ENCODE peak calls at places on chromosome 19, in eight cellular contexts. J, U, E, V, Z, S, T and I are unnamed samples. For H3K4me1, the result is how much of the 10 kb centered on the place peaks cover.

GRCh38 chr19:5150331-5150901 is 181.5 kb downstream of the KDM4B start:
- ATAC-seq in V (no peak), S (no peak), Z (no peak), J (no peak), U (no peak), T (no peak), E (no peak), I (no peak)

GRCh38 chr19:28485300-28485699 is 727.7 kb downstream of the UQCRFS1 start:
- ATAC-seq in S (no peak), V (peak), Z (no peak), J (no peak), T (peak), E (no peak), U (no peak), I (no peak)

GRCh38 chr19:10013834-10014618 is 743 bp downstream of the RDH8 start:
- ATAC-seq in V (no peak), U (no peak), E (no peak), Z (no peak), T (no peak), J (no peak), S (no peak), I (no peak)

GRCh38 chr19:5799247-5800241 is 5.3 kb upstream of the NRTN start:
- ATAC-seq in S (no peak), U (peak), E (no peak), T (no peak), Z (no peak), V (peak), J (no peak), I (no peak)

GRCh38 chr19:54916822-54917221 is 10.9 kb downstream of the NCR1 start:
- ATAC-seq in V (no peak), Z (no peak), U (no peak), S (no peak), J (no peak), T (peak), E (no peak), I (no peak)

GRCh38 chr19:5058456-5059190 is 89.7 kb downstream of the KDM4B start:
- ATAC-seq in T (no peak), V (no peak), E (no peak), S (no peak), J (no peak), Z (no peak), U (no peak), I (no peak)

GRCh38 chr19:48806818-48807589 is 3.8 kb downstream of the BCAT2 start:
- ATAC-seq in J (no peak), V (no peak), T (peak), Z (peak), E (peak), S (peak), U (no peak), I (no peak)

GRCh38 chr19:41604831-41605230 is 22.0 kb downstream of the CEACAM4 start:
- ATAC-seq in T (no peak), U (no peak), J (no peak), E (no peak), Z (no peak), S (no peak), V (no peak), I (no peak)

GRCh38 chr19:50418186-50419021 is at the start of gene SPIB:
- ATAC-seq in Z (no peak), U (no peak), T (no peak), J (no peak), E (no peak), S (no peak), V (no peak), I (no peak)

GRCh38 chr19:33718668-33719259 is 77.9 kb upstream of the KCTD15 start:
- ATAC-seq in U (no peak), J (no peak), Z (no peak), E (no peak), V (no peak), T (no peak), S (no peak), I (no peak)

GRCh38 chr19:40542197-40542859 is 34.3 kb upstream of the SHKBP1 start:
- ATAC-seq in V (peak), T (peak), E (no peak), S (peak), Z (peak), J (peak), U (peak), I (peak)

GRCh38 chr19:33905937-33906577 is 109.4 kb downstream of the KCTD15 start:
- ATAC-seq in S (peak), U (peak), T (peak), Z (no peak), E (peak), V (peak), J (peak), I (peak)

GRCh38 chr19:23770672-23771250 is 12.1 kb upstream of the ZNF681 start:
- ATAC-seq in T (no peak), Z (no peak), E (no peak), S (no peak), V (no peak), J (no peak), U (no peak), I (no peak)

GRCh38 chr19:14004619-14005380 is 1.3 kb downstream of the RFX1 start:
- ATAC-seq in S (no peak), Z (peak), V (no peak), T (peak), J (no peak), E (no peak), U (peak), I (no peak)

GRCh38 chr19:4430760-4431159 is 26.8 kb downstream of the UBXN6 start:
- ATAC-seq in T (peak), S (no peak), E (no peak), Z (no peak), J (no peak), V (peak), U (no peak), I (no peak)

GRCh38 chr19:49896863-49897621 is at the start of gene IL4I1:
- ATAC-seq in J (peak), T (peak), Z (no peak), U (no peak), E (peak), V (peak), S (no peak), I (peak)

GRCh38 chr19:23810496-23810895 is 51.8 kb upstream of the ZNF681 start:
- ATAC-seq in J (no peak), V (no peak), T (no peak), S (no peak), E (no peak), U (no peak), Z (no peak), I (no peak)

GRCh38 chr19:18500820-18501219 is 21.1 kb downstream of the ELL start:
- ATAC-seq in Z (no peak), S (no peak), V (peak), T (no peak), U (no peak), J (peak), E (no peak), I (peak)
- H3K4me1 ChIP-seq in Z (half or more), S (half or more), V (half or more), T (half or more), U (half or more), J (under half), E (under half), I (under half)

GRCh38 chr19:45478454-45479238 is 10.8 kb downstream of the FOSB start:
- ATAC-seq in V (peak), T (peak), Z (peak), E (peak), U (peak), S (peak), J (peak), I (peak)

GRCh38 chr19:45475537-45476348 is 7.9 kb downstream of the FOSB start:
- ATAC-seq in J (no peak), E (peak), V (no peak), T (no peak), S (no peak), Z (no peak), U (no peak), I (no peak)

GRCh38 chr19:45477216-45477615 is 9.4 kb downstream of the FOSB start:
- ATAC-seq in S (no peak), E (peak), Z (no peak), J (no peak), U (no peak), V (no peak), T (no peak), I (no peak)

GRCh38 chr19:45476349-45476717 is 8.5 kb downstream of the FOSB start:
- ATAC-seq in T (no peak), Z (no peak), E (peak), S (no peak), V (no peak), U (no peak), J (no peak), I (no peak)

DNA sequence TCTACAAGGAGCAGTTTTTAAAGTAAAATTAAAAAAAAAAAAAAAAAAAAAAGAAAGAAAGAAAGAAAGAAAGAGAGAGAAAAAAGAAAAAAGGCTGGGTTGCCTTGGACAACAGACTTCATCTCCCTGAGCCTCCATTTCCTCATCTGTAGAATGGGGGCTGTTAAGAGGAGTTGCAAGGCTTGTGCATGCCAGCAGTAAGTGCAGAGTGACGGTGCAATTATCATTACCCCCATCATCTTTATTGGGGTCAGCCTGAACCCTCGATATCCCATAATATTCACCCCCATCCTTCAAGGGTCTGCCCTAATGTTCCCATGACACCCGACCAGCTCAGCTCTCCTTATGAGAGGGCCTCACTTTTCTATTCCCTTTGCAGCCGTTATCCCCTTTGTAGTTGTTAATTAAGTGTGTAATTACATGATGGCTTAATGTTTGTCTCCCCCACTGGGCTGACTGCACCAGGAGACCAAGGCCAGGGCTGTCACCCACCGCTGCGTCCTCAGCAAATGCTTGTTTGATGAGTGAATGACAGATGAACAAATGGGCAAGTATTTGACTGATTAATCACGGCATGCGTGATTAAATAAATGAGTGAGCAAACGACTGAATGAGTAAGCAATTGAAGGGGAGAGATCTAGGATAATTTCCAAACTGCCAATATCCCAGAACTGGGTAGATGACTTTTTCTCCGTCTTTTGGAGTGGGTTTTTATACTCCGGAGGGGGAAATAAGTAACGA is 10.1 kb downstream of the FOSB start:
- ATAC-seq in T (no peak), J (peak), S (peak), U (peak), E (peak), Z (no peak), V (no peak), I (no peak)
- H3K4me1 ChIP-seq in T (under half), J (under half), S (under half), U (under half), E (under half), Z (under half), V (under half), I (under half)

DNA sequence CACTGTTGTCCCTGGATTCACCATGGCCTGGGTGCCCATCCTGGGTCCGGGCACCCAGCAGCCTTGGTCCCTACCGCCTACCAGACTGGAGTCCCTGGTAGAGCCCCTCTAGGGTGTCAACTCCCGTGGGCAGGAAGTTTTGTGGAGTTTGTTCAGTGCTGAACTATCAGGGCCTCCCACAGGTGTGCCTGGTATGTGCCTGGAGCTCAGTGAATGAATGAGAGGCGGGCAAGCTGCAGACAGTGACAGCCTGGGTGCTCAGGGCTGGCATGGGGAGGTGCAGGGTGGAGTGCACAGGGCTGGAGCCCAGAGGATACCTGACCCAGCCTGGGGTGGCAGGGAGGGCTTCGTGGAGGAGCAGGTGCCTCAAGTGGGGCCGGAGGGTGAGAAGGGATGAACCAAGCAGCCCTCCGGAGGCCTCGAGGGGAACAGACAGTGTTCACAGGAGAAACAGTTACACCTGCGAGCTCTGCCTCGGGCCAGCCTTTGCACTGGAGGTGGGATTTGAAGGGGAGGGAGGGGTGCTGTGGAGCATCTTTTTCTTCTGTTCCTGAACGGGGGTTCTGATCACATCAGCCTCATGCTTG is 29.6 kb downstream of the PAK4 start:
- ATAC-seq in U (peak), V (no peak), J (no peak), S (no peak), Z (no peak), T (no peak), E (peak), I (no peak)
- H3K4me1 ChIP-seq in U (half or more), V (under half), J (under half), S (under half), Z (under half), T (under half), E (under half), I (under half)

DNA sequence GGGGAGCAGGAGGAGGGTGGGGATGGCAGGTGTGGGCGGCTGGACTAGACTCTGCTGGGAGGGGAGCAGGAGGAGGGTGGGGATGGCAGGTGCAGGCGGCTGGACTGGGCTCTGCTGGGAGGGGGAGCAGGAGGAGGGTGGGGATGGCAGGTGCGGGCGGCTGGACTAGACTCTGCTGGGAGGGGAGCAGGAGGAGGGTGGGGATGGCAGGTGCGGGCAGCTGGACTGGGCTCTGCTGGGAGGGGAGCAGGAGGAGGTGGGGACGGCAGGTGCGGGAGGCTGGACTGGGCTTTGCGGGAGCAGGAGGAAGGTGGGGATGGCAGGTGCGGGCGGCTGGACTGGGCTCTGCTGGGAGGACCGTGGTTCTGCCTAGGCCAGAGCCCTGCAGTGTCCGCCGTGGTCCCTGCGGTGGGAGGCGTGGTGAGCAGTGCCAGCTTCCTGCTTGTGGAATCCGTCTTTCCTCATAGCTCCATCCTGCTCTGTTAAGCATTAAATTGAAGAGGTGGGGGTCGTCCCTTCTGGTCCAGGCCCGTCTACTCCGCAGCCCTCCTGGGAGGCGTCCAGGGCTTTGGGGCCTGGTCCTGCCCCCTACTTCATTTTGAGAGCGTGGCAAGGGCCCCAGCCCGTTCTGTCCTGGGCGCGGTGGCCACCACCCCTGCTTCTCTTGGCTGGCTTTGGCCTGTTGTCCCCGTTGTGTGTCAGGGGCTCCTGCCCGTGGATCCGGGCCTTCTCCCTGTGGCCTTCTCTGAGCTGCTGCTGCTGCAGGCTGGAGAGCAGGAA is 4.7 kb downstream of the SPPL2B start:
- ATAC-seq in V (no peak), S (no peak), E (no peak), J (no peak), Z (no peak), T (peak), U (peak), I (no peak)
- H3K4me1 ChIP-seq in V (under half), S (under half), E (under half), J (under half), Z (under half), T (under half), U (half or more), I (under half)

DNA sequence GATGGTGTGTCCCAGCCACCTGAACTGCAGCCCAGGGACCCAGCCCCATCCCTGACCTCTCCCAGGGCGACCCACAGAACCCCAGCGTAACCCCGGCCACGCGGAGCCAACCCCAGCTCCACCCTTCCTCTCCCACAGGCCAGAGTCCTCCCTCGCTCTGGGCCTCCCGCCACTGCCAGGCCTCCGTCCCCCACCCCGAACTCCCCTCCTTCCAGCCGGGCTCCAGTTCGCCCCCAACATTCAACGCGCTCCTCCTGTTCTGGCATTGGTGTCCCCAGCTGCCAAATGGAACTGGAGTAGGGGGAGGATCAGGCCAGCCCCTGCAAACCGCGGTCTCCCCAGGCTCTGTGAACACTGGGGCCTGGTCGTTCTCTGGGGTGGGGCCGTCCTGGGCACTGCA is 7.4 kb downstream of the LINGO3 start:
- ATAC-seq in J (no peak), S (no peak), U (no peak), V (no peak), E (no peak), T (no peak), Z (no peak), I (no peak)
- H3K4me1 ChIP-seq in J (under half), S (under half), U (under half), V (under half), E (under half), T (under half), Z (under half), I (under half)

GRCh38 chr19:8084152-8084551 is 31.6 kb downstream of the CCL25 start:
- ATAC-seq in T (no peak), J (no peak), Z (no peak), V (no peak), U (no peak), E (no peak), S (no peak), I (no peak)
- H3K4me1 ChIP-seq in T (under half), J (under half), Z (under half), V (under half), U (under half), E (under half), S (under half), I (under half)